ENCODE peak calls at places on chromosomes 11 and 22, in five cellular contexts. L is lung, X is transverse colon, Y is PC-3, R is GM06990. W is an unnamed sample.

GRCh38 chr22:30687358-30687757 is 7.3 kb upstream of the OSBP2 start:
- DNase-seq in L (no peak), X (no peak), Y (no peak), R (no peak), W (no peak)

GRCh38 chr11:126304457-126305072 is 705 bp downstream of the DCPS start:
- DNase-seq in L (no peak), X (no peak), Y (no peak), R (no peak), W (no peak)

GRCh38 chr11:84541711-84542340 is 1085.3 kb downstream of the DLG2 start:
- DNase-seq in L (no peak), X (no peak), Y (peak), R (no peak), W (no peak)

GRCh38 chr22:43829448-43829821 is 17.3 kb upstream of the EFCAB6 start:
- DNase-seq in L (no peak), X (no peak), Y (no peak), R (no peak), W (no peak)

GRCh38 chr11:32259641-32260081 is 168.8 kb downstream of the RCN1 start:
- DNase-seq in L (peak), X (peak), Y (peak), R (peak), W (no peak)

GRCh38 chr11:34825670-34826383 is 90.4 kb downstream of the APIP start:
- DNase-seq in L (peak), X (peak), Y (peak), R (no peak), W (peak)

GRCh38 chr11:115206365-115207022 is 297.7 kb downstream of the CADM1 start:
- DNase-seq in L (no peak), X (no peak), Y (no peak), R (no peak), W (no peak)

GRCh38 chr22:49954354-49954753 is 6.2 kb upstream of the PIM3 start:
- DNase-seq in L (no peak), X (no peak), Y (no peak), R (no peak), W (no peak)

GRCh38 chr11:105969756-105970155 is 52.3 kb downstream of the MSANTD4 start:
- DNase-seq in L (no peak), X (no peak), Y (no peak), R (no peak), W (no peak)

DNA sequence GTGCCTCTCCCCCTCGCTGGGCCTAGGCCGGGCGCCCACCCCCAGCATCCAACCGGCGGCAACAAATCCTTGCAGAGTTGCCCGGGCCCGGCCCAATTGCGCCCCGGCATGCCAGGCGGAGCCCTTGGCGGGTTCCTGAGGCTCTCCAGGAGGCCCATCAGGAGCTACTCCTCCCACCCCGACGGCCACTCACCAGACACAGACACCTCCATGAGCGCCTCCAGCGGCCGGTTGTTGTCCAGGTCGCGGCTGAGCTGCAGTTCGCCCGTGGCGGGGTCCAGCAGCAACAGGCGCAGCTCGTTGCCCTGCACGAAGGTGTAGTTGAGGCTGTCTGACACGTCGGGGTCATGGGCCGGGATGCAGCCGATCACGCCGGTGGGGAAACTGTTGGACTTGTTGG is 4.0 kb downstream of the CELSR1 start:
- DNase-seq in L (peak), X (no peak), Y (no peak), R (no peak), W (no peak)
- H3K4me3 ChIP-seq in L (no peak), X (no peak), Y (peak), R (no peak), W (no peak)

GRCh38 chr11:119692547-119692834 is 36.5 kb downstream of the NECTIN1 start:
- DNase-seq in L (no peak), X (no peak), Y (no peak), R (no peak), W (no peak)

GRCh38 chr11:119693253-119693815 is 35.7 kb downstream of the NECTIN1 start:
- DNase-seq in L (no peak), X (no peak), Y (no peak), R (no peak), W (no peak)

GRCh38 chr11:119691701-119692546 is 37.1 kb downstream of the NECTIN1 start:
- DNase-seq in L (no peak), X (no peak), Y (no peak), R (no peak), W (no peak)

GRCh38 chr11:119689318-119689717 is 39.7 kb downstream of the NECTIN1 start:
- DNase-seq in L (no peak), X (no peak), Y (no peak), R (no peak), W (no peak)

DNA sequence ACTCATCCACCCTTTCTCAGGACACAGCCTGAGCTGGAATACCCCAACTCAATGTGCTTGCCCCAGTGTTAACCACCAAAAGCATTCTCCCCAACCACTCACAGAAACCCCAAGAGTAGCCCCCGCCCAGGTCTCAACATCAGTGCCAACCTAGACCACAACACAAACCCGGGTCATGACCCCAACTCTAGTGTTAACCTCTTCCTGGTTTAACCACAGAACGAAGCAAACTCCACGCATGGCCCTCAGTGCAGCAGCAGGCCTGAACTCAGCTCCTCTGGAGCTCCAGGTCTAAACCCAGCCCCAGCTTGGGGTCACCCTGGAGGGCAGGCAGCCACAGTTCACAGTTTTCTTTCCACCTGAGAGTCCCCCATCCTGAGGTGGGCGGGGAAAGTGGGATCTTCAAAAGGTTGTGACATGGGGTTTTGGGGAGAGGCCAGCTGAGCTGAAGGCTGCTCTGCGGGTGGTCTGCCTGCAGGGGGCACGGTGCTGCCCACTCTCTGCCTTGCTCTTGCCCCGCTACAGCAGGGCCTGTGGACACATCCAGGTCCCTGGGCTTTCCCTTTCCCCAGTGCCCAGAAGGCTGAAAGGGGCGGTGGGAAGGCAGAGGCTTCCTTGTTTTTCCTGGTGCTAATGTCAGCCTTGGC is 37.9 kb downstream of the NECTIN1 start:
- DNase-seq in L (no peak), X (no peak), Y (no peak), R (no peak), W (no peak)
- TF ChIP-seq CTCF in L (no peak), X (no peak), Y (no peak), R (peak), W (no peak)

GRCh38 chr22:20964090-20964798 is 2.8 kb upstream of the AIFM3 start:
- DNase-seq in L (no peak), X (no peak), Y (no peak), R (no peak), W (no peak)

GRCh38 chr22:20965888-20966855 is 883 bp upstream of the AIFM3 start:
- DNase-seq in L (no peak), X (peak), Y (no peak), R (no peak), W (no peak)

GRCh38 chr22:20964799-20965103 is 2.3 kb upstream of the AIFM3 start:
- DNase-seq in L (no peak), X (no peak), Y (no peak), R (no peak), W (no peak)

GRCh38 chr22:20966883-20967696 is at the start of gene AIFM3:
- DNase-seq in L (no peak), X (no peak), Y (no peak), R (no peak), W (no peak)

GRCh38 chr22:20965104-20965887 is 1.8 kb upstream of the AIFM3 start:
- DNase-seq in L (no peak), X (peak), Y (no peak), R (no peak), W (no peak)
- H3K4me3 ChIP-seq in L (no peak), X (peak), Y (no peak), R (no peak), W (no peak)

GRCh38 chr22:28108851-28109250 is 189.8 kb upstream of the PITPNB start:
- DNase-seq in L (no peak), X (no peak), Y (no peak), R (no peak), W (no peak)

GRCh38 chr22:28105396-28105795 is 186.3 kb upstream of the PITPNB start:
- DNase-seq in L (no peak), X (no peak), Y (no peak), R (no peak), W (no peak)

GRCh38 chr22:28106601-28107000 is 187.5 kb upstream of the PITPNB start:
- DNase-seq in L (no peak), X (no peak), Y (no peak), R (no peak), W (no peak)

GRCh38 chr22:28103596-28103995 is 184.5 kb upstream of the PITPNB start:
- DNase-seq in L (no peak), X (no peak), Y (no peak), R (no peak), W (no peak)

DNA sequence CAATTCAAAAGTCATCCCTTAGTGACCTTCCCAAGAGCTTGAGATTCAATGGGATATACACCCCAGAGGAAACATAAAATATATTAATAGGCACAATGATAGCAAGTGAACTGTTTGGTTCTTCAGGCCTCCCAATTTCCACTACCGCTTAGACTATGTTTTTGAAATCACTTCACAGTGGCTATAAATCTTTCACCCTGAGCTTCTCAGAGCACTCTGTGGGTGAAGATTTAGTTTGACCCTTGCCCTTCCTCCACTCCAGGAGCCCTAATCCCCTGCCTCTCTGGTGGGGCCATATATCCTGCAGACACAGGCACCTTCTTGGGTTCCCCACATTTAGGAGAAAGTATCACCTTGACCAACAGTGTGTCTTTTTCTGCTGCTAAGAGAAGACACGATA is 186.9 kb upstream of the PITPNB start:
- DNase-seq in L (no peak), X (no peak), Y (no peak), R (no peak), W (no peak)
- TF ChIP-seq CTCF in L (no peak), X (no peak), Y (no peak), R (no peak), W (no peak)

DNA sequence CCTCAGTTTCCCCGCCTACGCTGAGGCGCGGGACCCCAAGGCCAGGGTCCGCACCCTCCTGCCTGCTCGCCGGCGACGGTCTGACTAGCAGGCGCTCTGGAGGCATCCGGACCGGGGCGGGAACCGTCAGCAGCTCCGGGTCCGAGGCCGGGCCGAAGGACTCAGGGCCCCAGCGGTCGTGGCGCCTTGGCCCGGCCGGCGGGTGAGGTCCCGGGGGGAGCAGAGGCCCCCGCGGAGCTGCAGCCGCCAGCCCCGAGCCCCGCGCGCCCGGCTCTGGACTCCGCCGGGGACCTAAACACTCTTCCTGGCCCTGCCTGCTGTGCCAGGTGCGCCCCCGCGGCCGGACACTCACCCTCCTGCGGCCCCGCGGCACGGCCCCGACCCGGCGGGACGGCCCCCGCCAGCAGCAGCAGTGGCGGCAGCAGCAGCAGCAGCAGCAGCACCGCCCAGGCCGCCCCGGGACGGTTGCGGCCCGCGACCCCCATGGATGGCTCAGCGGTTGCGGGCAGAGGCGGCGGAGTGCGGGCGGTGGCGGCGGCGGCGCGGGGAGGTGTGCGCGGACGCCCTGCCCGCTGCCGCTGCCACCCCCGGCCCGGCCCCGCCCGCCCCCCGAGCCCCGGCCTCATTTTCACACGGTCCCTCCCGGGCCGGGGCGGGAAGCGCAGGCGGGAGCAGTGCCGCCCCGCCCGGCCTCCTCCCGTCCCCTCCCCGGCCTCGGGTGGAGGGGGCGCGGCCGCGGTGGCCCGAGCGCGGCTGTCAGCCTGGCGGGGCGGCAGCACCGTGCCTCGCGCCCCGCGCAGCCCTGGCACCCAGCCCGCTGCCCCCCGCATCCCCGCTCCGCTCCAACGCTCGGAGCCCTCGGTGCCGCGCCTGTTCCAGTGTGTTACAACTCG is at the start of gene SCUBE2:
- DNase-seq in L (no peak), X (peak), Y (no peak), R (no peak), W (no peak)
- H3K4me3 ChIP-seq in L (peak), X (peak), Y (peak), R (no peak), W (no peak)